ENCODE peak calls at places on chromosome 2, in seven cellular contexts. T is activated effector memory CD4-positive, alpha-beta T cell treated with anti-CD3 and anti-CD28 coated beads, Interleukin-2, amount 50 U/mL, for 16 hours; J is right cardiac atrium; Z is right lobe of liver; F is HEK293T; G is NCI-H446; C is activated T-cell treated with anti-CD3 and anti-CD28 coated beads for 24 hours. O is an unnamed sample.

GRCh38 chr2:128369126-128369555 is 50.5 kb upstream of the HS6ST1 start:
- DNase-seq in G (no peak), J (no peak), T (peak), C (no peak), Z (no peak), F (no peak), O (no peak)

GRCh38 chr2:38315707-38316333 is 61.3 kb downstream of the ATL2 start:
- DNase-seq in Z (no peak), G (no peak), C (peak), F (peak), T (no peak), J (no peak), O (no peak)

GRCh38 chr2:217616936-217617335 is 385.9 kb downstream of the TNS1 start:
- DNase-seq in F (no peak), T (no peak), C (no peak), J (no peak), G (no peak), Z (no peak), O (no peak)

GRCh38 chr2:131039101-131039440 is 54.2 kb downstream of the FAM168B start:
- DNase-seq in J (no peak), G (no peak), F (no peak), C (no peak), Z (no peak), T (no peak), O (no peak)

GRCh38 chr2:217993055-217993645 is 9.6 kb downstream of the TNS1 start:
- DNase-seq in Z (no peak), T (no peak), F (no peak), J (peak), C (no peak), G (no peak), O (no peak)

GRCh38 chr2:120969613-120970355 is 234.1 kb downstream of the GLI2 start:
- DNase-seq in F (no peak), C (no peak), J (peak), T (no peak), Z (no peak), G (no peak), O (no peak)

GRCh38 chr2:197109326-197109725 is 182.8 kb upstream of the PGAP1 start:
- DNase-seq in T (no peak), G (no peak), Z (no peak), J (no peak), C (no peak), F (no peak), O (no peak)

GRCh38 chr2:43210467-43211303 is 15.7 kb downstream of the ZFP36L2 start:
- DNase-seq in F (no peak), J (peak), C (no peak), T (no peak), G (no peak), Z (no peak), O (no peak)